ENCODE peak calls at places on chromosomes 2 and 18, in eight cellular contexts. F is sigmoid colon, A is lower leg skin, V is kidney epithelial cell, O is AG09309, W is HCT116, Y is omental fat pad, M is Calu3. R is an unnamed sample.

GRCh38 chr18:8847066-8847755 is 141.9 kb downstream of the MTCL1 start:
- DNase-seq in F (no peak), A (no peak), V (no peak), O (no peak), W (no peak), Y (no peak), M (no peak), R (no peak)

GRCh38 chr2:197137234-197137633 is 173.3 kb downstream of the ANKRD44 start:
- DNase-seq in F (no peak), A (no peak), V (no peak), O (no peak), W (no peak), Y (no peak), M (no peak), R (no peak)

GRCh38 chr2:85769236-85769986 is 15.6 kb downstream of the ATOH8 start:
- DNase-seq in F (no peak), A (no peak), V (no peak), O (no peak), W (no peak), Y (no peak), M (peak), R (no peak)

GRCh38 chr2:1685957-1686783 is 58.1 kb downstream of the PXDN start:
- DNase-seq in F (no peak), A (no peak), V (peak), O (no peak), W (no peak), Y (no peak), M (no peak), R (no peak)

GRCh38 chr2:216967889-216968288 is 108.0 kb upstream of the TNP1 start:
- DNase-seq in F (no peak), A (no peak), V (no peak), O (no peak), W (no peak), Y (no peak), M (no peak), R (no peak)

GRCh38 chr2:25960396-25960795 is 21.9 kb downstream of the KIF3C start:
- DNase-seq in F (no peak), A (no peak), V (no peak), O (no peak), W (no peak), Y (no peak), M (no peak), R (no peak)

GRCh38 chr18:61400714-61401113 is 67.5 kb downstream of the CDH20 start:
- DNase-seq in F (no peak), A (no peak), V (peak), O (peak), W (no peak), Y (no peak), M (no peak), R (no peak)

GRCh38 chr2:9212661-9213411 is 6.2 kb downstream of the ASAP2 start:
- DNase-seq in F (no peak), A (no peak), V (no peak), O (no peak), W (no peak), Y (no peak), M (no peak), R (no peak)

GRCh38 chr2:173493874-173494273 is 139.2 kb downstream of the CDCA7 start:
- DNase-seq in F (no peak), A (no peak), V (no peak), O (no peak), W (no peak), Y (no peak), M (no peak), R (no peak)

GRCh38 chr2:240252191-240252871 is 111.9 kb upstream of the OTOS start:
- DNase-seq in F (peak), A (no peak), V (no peak), O (no peak), W (no peak), Y (no peak), M (no peak), R (no peak)

GRCh38 chr18:34364699-34365098 is 140.0 kb upstream of the NOL4 start:
- DNase-seq in F (no peak), A (no peak), V (no peak), O (no peak), W (no peak), Y (no peak), M (no peak), R (peak)

GRCh38 chr2:13227543-13227942 is 510.8 kb downstream of the TRIB2 start:
- DNase-seq in F (no peak), A (no peak), V (no peak), O (no peak), W (no peak), Y (no peak), M (no peak), R (no peak)

GRCh38 chr2:207035855-207036254 is 96.5 kb downstream of the CPO start:
- DNase-seq in F (no peak), A (no peak), V (no peak), O (no peak), W (no peak), Y (no peak), M (no peak), R (no peak)

GRCh38 chr2:121346886-121347285 is 61.9 kb upstream of the TFCP2L1 start:
- DNase-seq in F (peak), A (no peak), V (no peak), O (no peak), W (no peak), Y (no peak), M (no peak), R (no peak)

GRCh38 chr2:179796213-179797007 is 65.0 kb downstream of the ZNF385B start:
- DNase-seq in F (no peak), A (no peak), V (no peak), O (no peak), W (no peak), Y (no peak), M (no peak), R (no peak)

GRCh38 chr2:110812726-110813645 is 80.6 kb downstream of the ACOXL start:
- DNase-seq in F (no peak), A (no peak), V (no peak), O (no peak), W (no peak), Y (no peak), M (no peak), R (no peak)

GRCh38 chr2:117771969-117772630 is 42.4 kb upstream of the DDX18 start:
- DNase-seq in F (no peak), A (no peak), V (no peak), O (peak), W (peak), Y (no peak), M (no peak), R (peak)

GRCh38 chr2:17879137-17879912 is 858 bp downstream of the KCNS3 start:
- DNase-seq in F (peak), A (peak), V (peak), O (no peak), W (peak), Y (no peak), M (peak), R (peak)

GRCh38 chr2:113202305-113203216 is 28.8 kb downstream of the PSD4 start:
- DNase-seq in F (no peak), A (no peak), V (peak), O (no peak), W (no peak), Y (no peak), M (no peak), R (no peak)

GRCh38 chr2:239382384-239382880 is 18.4 kb downstream of the HDAC4 start:
- DNase-seq in F (peak), A (no peak), V (no peak), O (no peak), W (no peak), Y (no peak), M (no peak), R (no peak)

GRCh38 chr18:26803643-26804042 is 61.9 kb downstream of the AQP4 start:
- DNase-seq in F (no peak), A (no peak), V (no peak), O (no peak), W (no peak), Y (no peak), M (peak), R (no peak)

GRCh38 chr2:3751281-3751680 is 47.9 kb downstream of the DCDC2C start:
- DNase-seq in F (no peak), A (no peak), V (no peak), O (no peak), W (no peak), Y (no peak), M (no peak), R (no peak)

GRCh38 chr2:162025121-162025911 is 48.7 kb downstream of the DPP4 start:
- DNase-seq in F (no peak), A (no peak), V (no peak), O (peak), W (no peak), Y (no peak), M (no peak), R (no peak)

GRCh38 chr2:16251511-16252205 is 311.3 kb downstream of the MYCN start:
- DNase-seq in F (no peak), A (no peak), V (no peak), O (no peak), W (no peak), Y (no peak), M (no peak), R (no peak)

GRCh38 chr18:49849331-49850217 is 36.2 kb upstream of the ACAA2 start:
- DNase-seq in F (no peak), A (no peak), V (peak), O (peak), W (peak), Y (peak), M (peak), R (no peak)

GRCh38 chr2:240902615-240903041 is 3.5 kb upstream of the CROCC2 start:
- DNase-seq in F (no peak), A (no peak), V (no peak), O (no peak), W (no peak), Y (no peak), M (no peak), R (no peak)

GRCh38 chr2:226208726-226209125 is 590.9 kb downstream of the IRS1 start:
- DNase-seq in F (no peak), A (no peak), V (no peak), O (no peak), W (no peak), Y (no peak), M (no peak), R (no peak)

GRCh38 chr2:181253438-181253837 is 203.7 kb upstream of the ITGA4 start:
- DNase-seq in F (no peak), A (no peak), V (no peak), O (no peak), W (no peak), Y (no peak), M (no peak), R (no peak)

GRCh38 chr18:11669271-11669947 is 19.7 kb upstream of the GNAL start:
- DNase-seq in F (no peak), A (peak), V (no peak), O (no peak), W (no peak), Y (no peak), M (no peak), R (no peak)

GRCh38 chr2:68548396-68548795 is 81.0 kb downstream of the APLF start:
- DNase-seq in F (no peak), A (no peak), V (no peak), O (no peak), W (no peak), Y (no peak), M (no peak), R (peak)

GRCh38 chr2:239278941-239279365 is 121.9 kb downstream of the HDAC4 start:
- DNase-seq in F (peak), A (no peak), V (no peak), O (no peak), W (peak), Y (peak), M (no peak), R (no peak)

GRCh38 chr2:174648896-174649295 is 51.3 kb upstream of the WIPF1 start:
- DNase-seq in F (no peak), A (no peak), V (no peak), O (no peak), W (no peak), Y (no peak), M (no peak), R (no peak)

GRCh38 chr2:654896-655295 is 22.3 kb downstream of the TMEM18 start:
- DNase-seq in F (no peak), A (no peak), V (no peak), O (no peak), W (no peak), Y (no peak), M (no peak), R (no peak)

GRCh38 chr2:231118122-231118942 is 6.5 kb downstream of the HTR2B start:
- DNase-seq in F (no peak), A (no peak), V (no peak), O (no peak), W (no peak), Y (no peak), M (no peak), R (no peak)

GRCh38 chr2:239469101-239469960 is 68.5 kb upstream of the HDAC4 start:
- DNase-seq in F (peak), A (no peak), V (no peak), O (no peak), W (no peak), Y (no peak), M (no peak), R (no peak)

GRCh38 chr2:42068571-42069178 is 20.9 kb downstream of the PKDCC start:
- DNase-seq in F (peak), A (no peak), V (no peak), O (no peak), W (no peak), Y (no peak), M (no peak), R (no peak)

GRCh38 chr2:20600756-20601325 is 50.1 kb downstream of the HS1BP3 start:
- DNase-seq in F (no peak), A (no peak), V (no peak), O (no peak), W (no peak), Y (no peak), M (no peak), R (no peak)
- TF ChIP-seq CTCF in F (no peak), A (no peak), V (peak), O (peak), W (peak), Y (no peak), M (peak), R (peak)

DNA sequence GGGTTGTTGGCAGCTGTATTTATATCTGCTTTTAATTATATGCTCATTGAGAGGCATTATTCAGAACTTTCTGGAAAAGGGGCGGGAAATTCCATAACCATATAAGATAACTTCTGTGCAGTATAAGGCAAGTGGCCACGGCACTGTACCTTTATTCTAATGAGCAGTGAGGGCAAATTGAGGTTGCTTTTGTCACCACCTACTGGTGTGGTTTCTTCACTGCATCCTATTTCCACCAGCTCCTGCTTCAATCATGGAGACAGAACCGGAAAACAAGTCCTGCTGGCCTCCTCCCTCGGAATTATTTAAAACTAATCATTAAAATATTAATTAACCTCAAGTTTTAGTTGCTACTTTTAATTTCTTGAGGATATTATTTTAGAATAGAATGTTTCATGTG is 759.4 kb downstream of the CBLN2 start:
- DNase-seq in F (no peak), A (no peak), V (no peak), O (no peak), W (no peak), Y (no peak), M (no peak), R (no peak)
- TF ChIP-seq CTCF in F (no peak), A (no peak), V (peak), O (peak), W (peak), Y (no peak), M (no peak), R (peak)

GRCh38 chr2:135585586-135585985 is 54.3 kb downstream of the R3HDM1 start:
- DNase-seq in F (no peak), A (no peak), V (no peak), O (no peak), W (no peak), Y (no peak), M (no peak), R (no peak)
- TF ChIP-seq CTCF in F (no peak), A (no peak), V (no peak), O (peak), W (peak), Y (no peak), M (no peak), R (no peak)

GRCh38 chr2:191061381-191061982 is 47.5 kb upstream of the STAT1 start:
- DNase-seq in F (no peak), A (no peak), V (no peak), O (no peak), W (no peak), Y (no peak), M (no peak), R (no peak)
- TF ChIP-seq CTCF in F (no peak), A (no peak), V (no peak), O (no peak), W (no peak), Y (no peak), M (no peak), R (no peak)

GRCh38 chr18:80244956-80245730 is 2.2 kb downstream of the PARD6G start:
- DNase-seq in F (no peak), A (peak), V (no peak), O (no peak), W (no peak), Y (no peak), M (no peak), R (no peak)

GRCh38 chr18:80245781-80246655 is 1.3 kb downstream of the PARD6G start:
- DNase-seq in F (no peak), A (peak), V (no peak), O (no peak), W (no peak), Y (no peak), M (no peak), R (no peak)

GRCh38 chr18:80249217-80250093 is 2.1 kb upstream of the PARD6G start:
- DNase-seq in F (no peak), A (peak), V (no peak), O (no peak), W (no peak), Y (no peak), M (no peak), R (peak)

GRCh38 chr18:80246656-80247402 is 485 bp downstream of the PARD6G start:
- DNase-seq in F (no peak), A (peak), V (no peak), O (no peak), W (no peak), Y (no peak), M (no peak), R (no peak)

GRCh38 chr18:80247403-80247916 is at the start of gene PARD6G:
- DNase-seq in F (peak), A (peak), V (no peak), O (no peak), W (peak), Y (no peak), M (peak), R (no peak)
- TF ChIP-seq CTCF in F (no peak), A (no peak), V (peak), O (peak), W (peak), Y (no peak), M (no peak), R (peak)

DNA sequence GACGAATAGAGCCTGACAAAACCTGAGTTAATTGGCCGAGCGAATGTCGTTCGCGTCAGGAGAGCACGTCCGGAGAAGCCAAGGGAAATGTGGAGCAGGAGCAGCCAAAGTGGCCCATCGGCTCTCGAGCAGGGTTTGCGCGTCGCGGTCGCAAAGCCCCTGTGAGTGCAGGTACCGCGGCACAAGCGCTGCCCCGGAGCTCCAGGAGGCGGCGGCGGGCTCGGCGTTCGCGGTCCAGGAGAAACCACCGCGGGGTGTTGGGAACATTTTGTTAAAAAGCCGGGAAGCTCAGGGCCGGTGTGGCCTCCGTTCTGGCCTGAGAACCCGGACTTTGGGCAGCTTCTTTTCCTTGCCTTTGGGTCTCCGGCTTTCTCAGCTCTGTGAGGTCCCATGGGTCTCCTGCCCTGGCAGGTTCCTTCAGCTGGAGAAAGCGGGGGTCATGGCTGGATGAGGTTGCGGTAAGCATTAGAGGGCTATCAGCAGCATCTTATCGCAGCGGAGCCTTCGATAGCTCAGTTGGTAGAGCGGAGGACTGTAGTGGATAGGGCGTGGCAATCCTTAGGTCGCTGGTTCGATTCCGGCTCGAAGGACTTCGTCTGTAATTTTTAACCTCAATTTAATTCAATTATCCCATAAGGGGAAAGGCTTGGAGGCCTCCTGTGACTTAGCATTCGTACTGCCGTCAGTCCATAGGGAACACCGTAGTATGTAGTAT is 1.0 kb upstream of the AGBL5 start:
- DNase-seq in F (peak), A (peak), V (peak), O (peak), W (peak), Y (peak), M (peak), R (peak)
- TF ChIP-seq CTCF in F (peak), A (no peak), V (peak), O (peak), W (peak), Y (no peak), M (peak), R (peak)

GRCh38 chr2:228321019-228321418 is 139.5 kb upstream of the SPHKAP start:
- DNase-seq in F (no peak), A (no peak), V (no peak), O (no peak), W (no peak), Y (no peak), M (no peak), R (no peak)

DNA sequence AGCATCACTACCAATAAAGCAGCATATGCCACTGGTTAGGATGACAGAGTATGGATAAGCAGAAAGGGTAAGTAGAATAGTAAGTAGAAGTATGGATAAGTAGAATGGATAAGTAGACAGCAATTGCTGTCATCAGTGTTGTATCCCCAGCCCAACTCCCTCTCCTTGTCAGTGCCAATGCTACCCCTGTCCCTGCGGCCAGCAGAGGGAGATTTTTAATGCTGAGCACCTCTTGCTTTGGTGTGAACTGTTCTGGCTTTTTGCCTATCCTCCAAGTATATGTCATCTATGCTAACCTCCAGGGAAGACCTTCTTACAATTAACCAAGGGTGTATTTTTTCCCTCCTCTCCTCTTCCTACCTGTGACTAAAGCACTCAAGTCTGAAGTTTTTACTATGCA is 136.7 kb upstream of the SPHKAP start:
- DNase-seq in F (no peak), A (no peak), V (no peak), O (no peak), W (peak), Y (no peak), M (peak), R (peak)
- TF ChIP-seq CTCF in F (no peak), A (no peak), V (peak), O (peak), W (peak), Y (no peak), M (peak), R (peak)

GRCh38 chr2:171957061-171957460 is 34.8 kb downstream of the HAT1 start:
- DNase-seq in F (no peak), A (no peak), V (no peak), O (peak), W (no peak), Y (no peak), M (no peak), R (no peak)
- TF ChIP-seq CTCF in F (no peak), A (no peak), V (no peak), O (peak), W (peak), Y (no peak), M (no peak), R (peak)

DNA sequence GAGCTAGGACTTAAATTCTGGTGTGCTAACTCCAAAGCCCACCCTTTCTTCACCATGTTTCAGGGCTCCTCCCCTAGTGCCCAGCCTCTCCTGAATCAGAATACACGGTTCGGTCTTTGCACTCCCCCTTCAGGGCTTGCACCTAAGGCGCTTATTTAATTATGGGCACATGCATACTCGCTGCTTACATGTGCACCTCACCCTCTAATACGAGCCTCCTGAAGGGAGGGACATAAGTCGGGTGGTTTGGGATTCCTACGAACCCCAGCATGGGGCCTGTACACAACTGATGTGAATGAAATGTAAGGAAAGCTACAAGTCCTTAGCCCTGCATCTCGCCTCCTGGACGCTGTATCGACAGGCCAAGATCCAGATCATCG is 435 bp downstream of the IFT172 start:
- DNase-seq in F (no peak), A (no peak), V (no peak), O (no peak), W (peak), Y (no peak), M (peak), R (no peak)
- TF ChIP-seq CTCF in F (no peak), A (no peak), V (no peak), O (no peak), W (peak), Y (no peak), M (no peak), R (no peak)

R was measured in LNCaP clone FGC.